ENCODE peak calls at places on chromosomes 4 and X, in six cellular contexts. F is GM12878, R is HCT116, A is HepG2, D is upper lobe of left lung, C is K562. W is an unnamed sample.

GRCh38 chrX:153739754-153740486 is 15.3 kb downstream of the ABCD1 start:
- ATAC-seq in C (no peak), A (no peak), F (no peak), D (no peak), R (no peak), W (no peak)

GRCh38 chrX:136850441-136851175 is 29.9 kb downstream of the RBMX start:
- ATAC-seq in A (peak), R (no peak), F (no peak), C (no peak), D (no peak), W (peak)

GRCh38 chr4:118743867-118744266 is 58.7 kb downstream of the METTL14 start:
- ATAC-seq in R (no peak), D (no peak), C (no peak), A (no peak), F (no peak), W (no peak)

GRCh38 chrX:118025193-118025592 is 91.4 kb downstream of the KLHL13 start:
- ATAC-seq in F (no peak), R (no peak), A (no peak), C (peak), D (no peak), W (no peak)

GRCh38 chr4:11483076-11483475 is 54.4 kb upstream of the HS3ST1 start:
- ATAC-seq in R (no peak), D (no peak), C (no peak), F (no peak), A (no peak), W (no peak)

GRCh38 chrX:46408553-46409407 is 136.4 kb downstream of the ZNF674 start:
- ATAC-seq in R (peak), D (peak), F (peak), A (no peak), C (peak), W (no peak)

GRCh38 chr4:40238700-40239548 is 42.1 kb downstream of the RHOH start:
- ATAC-seq in D (peak), F (peak), C (peak), R (peak), A (no peak), W (no peak)

GRCh38 chr4:99208719-99209075 is 10.3 kb downstream of the ADH6 start:
- ATAC-seq in D (no peak), A (no peak), C (no peak), R (no peak), F (no peak), W (no peak)

GRCh38 chrX:151680805-151681204 is 14.5 kb upstream of the PRRG3 start:
- ATAC-seq in D (peak), R (peak), F (peak), C (peak), A (peak), W (no peak)

GRCh38 chr4:87527446-87528240 is 1.5 kb downstream of the SPARCL1 start:
- ATAC-seq in C (no peak), R (no peak), F (no peak), A (no peak), D (no peak), W (no peak)
- TF ChIP-seq POLR2AphosphoS5 in C (no peak), R (no peak), F (no peak), A (no peak), D (no peak), W (peak)

DNA sequence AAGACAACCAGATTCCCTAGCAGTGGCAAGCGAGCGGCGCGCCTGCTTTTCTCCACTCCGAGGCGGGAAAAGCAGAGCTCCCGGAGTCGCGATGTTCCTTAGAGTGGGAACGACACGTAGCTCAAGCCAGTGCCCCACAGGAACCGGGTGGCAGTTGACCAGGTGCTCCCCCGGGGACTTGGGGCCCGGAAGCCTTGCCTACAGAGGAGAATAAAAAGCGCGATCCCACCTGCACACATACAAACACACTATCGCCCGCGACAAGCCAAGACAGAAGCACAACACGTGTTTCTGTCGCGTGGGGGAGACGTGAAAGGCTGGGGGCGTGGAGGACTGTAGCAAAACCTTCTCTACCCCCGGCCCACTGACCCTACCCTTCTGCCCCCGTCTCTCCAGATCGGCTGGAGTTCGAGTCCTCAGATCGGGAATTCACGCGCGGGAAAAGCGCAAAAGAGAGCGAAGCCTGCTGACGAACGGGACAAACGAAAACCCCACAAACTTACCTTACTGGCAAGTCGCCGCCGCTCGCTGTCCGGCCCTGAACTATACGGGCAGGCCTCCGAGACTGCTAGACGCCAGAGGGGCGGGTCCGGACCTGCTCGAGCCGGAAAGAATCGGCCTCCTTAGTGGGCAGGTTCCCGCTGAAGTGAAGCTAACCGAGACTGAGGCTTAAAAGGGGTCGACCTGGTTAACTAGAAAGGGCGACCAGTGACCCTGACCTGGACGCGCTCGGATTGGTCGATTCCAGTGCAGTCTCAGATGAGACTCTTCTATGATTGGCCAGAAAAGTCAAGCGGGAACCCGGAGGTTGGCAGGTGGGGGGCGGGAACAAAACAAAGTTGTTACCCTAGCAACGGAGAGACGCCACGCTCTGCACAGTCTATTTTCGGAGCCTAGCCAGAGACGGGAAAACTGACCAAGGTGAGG is at the start of the genes DNAAF6 and NUP62CL:
- ATAC-seq in R (peak), C (peak), A (peak), D (peak), F (peak), W (peak)
- TF ChIP-seq POLR2A in R (no peak), C (peak), A (peak), D (no peak), F (peak), W (no peak)

DNA sequence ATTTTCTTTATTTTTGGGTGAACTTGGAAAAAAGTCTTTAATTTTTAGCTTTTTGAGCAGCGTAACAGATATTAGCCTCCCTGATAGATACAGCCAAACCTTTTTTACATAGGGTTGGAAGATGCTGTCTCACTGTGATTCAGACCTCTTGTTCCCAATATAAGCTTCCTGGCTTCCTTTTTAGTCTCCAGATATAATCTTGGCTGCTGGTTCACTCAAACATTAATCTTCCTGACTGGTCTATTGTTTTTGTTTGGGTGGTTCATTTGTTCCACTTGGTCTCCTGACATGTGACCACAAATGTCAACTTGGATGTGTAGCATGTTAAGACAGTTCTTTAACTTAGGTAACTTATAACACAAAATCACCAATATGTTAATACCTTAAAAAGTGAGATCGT is 23.0 kb downstream of the RPA4 start:
- ATAC-seq in A (no peak), R (no peak), D (no peak), C (no peak), F (no peak), W (no peak)
- TF ChIP-seq POLR2AphosphoS5 in A (no peak), R (no peak), D (no peak), C (no peak), F (no peak), W (no peak)

GRCh38 chrX:52359614-52360232 is 9.1 kb upstream of the XAGE2 start:
- ATAC-seq in R (no peak), C (peak), A (no peak), D (peak), F (no peak), W (no peak)
- TF ChIP-seq POLR2A in R (no peak), C (no peak), A (no peak), D (no peak), F (no peak), W (no peak)

GRCh38 chrX:2708601-2709200 is 17.6 kb downstream of the CD99 start:
- ATAC-seq in F (peak), D (peak), R (no peak), A (no peak), C (no peak), W (no peak)
- TF ChIP-seq POLR2AphosphoS5 in F (no peak), D (no peak), R (no peak), A (no peak), C (no peak), W (no peak)

DNA sequence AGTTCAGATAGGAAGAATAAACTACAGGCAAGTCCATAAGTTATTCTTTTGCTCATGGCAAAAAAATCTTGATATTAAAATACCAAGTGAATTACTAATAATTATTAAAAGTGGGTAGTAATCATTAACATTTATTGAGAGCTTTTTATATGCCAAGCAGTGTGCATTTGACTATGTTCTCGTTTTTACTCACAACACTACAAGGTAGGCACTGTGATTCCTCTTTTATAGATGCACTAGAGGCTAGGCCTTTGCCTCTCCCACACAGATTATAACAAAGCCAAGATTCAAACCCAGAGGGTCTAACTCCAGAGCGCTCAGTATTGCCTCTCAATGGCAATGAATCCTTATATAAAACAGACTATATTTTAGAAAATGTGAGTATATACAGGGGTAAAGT is 254.2 kb downstream of the NAF1 start:
- ATAC-seq in D (no peak), F (no peak), R (no peak), C (no peak), A (no peak), W (no peak)
- TF ChIP-seq POLR2A in D (no peak), F (no peak), R (no peak), C (no peak), A (no peak), W (no peak)

DNA sequence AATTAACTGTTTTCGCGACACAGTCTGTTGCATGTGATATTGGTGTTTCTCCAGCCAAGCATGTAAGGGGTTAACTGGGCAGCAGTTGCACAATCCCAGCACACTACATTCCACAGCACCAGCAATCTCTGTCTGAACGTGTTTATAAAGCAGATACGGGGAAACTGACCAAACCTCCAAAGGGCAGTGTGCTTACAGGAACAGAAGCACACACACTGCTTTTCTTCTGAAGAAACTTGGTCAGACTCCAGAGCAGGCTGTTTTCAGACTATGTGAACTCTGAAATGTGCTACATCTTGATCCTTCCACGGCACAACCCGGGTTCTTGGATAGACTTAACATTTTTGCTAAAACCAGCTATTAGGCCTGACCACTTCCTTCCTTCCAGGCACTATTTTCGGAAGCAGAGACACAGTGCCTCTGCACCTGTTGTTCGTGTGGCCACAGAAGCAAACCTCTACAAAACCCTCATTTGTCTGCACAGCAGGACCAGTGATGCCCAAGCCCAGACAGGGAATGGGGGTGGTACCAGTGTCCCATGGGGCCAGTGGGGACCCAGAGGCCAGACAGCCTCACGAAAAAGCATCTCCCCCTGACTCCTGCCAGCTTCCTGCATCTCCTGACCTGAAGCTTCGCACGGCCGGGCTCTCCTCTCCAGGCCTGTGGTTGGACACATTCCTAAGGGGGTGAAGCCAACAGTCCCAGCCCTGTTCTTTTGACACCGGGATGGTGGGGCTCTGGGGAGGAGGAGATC is 90.1 kb downstream of the IRF2 start:
- ATAC-seq in F (peak), D (peak), C (no peak), A (peak), R (peak), W (peak)
- TF ChIP-seq POLR2AphosphoS5 in F (peak), D (peak), C (no peak), A (peak), R (no peak), W (peak)

GRCh38 chrX:1249101-1249887 is 19.3 kb upstream of the CSF2RA start:
- ATAC-seq in C (no peak), R (peak), A (peak), F (peak), D (peak), W (peak)
- TF ChIP-seq POLR2A in C (no peak), R (no peak), A (no peak), F (no peak), D (no peak), W (no peak)

GRCh38 chr4:80295331-80295730 is 28.9 kb downstream of the FGF5 start:
- ATAC-seq in D (no peak), R (no peak), A (no peak), C (no peak), F (no peak), W (no peak)

GRCh38 chr4:80295841-80296240 is 29.4 kb downstream of the FGF5 start:
- ATAC-seq in F (no peak), A (no peak), C (no peak), R (no peak), D (no peak), W (no peak)

GRCh38 chr4:80294206-80294605 is 27.7 kb downstream of the FGF5 start:
- ATAC-seq in R (no peak), C (no peak), D (no peak), F (no peak), A (no peak), W (no peak)
- TF ChIP-seq POLR2AphosphoS5 in R (no peak), C (no peak), D (no peak), F (no peak), A (no peak), W (no peak)

GRCh38 chr4:25376754-25377571 is at the start of gene ANAPC4:
- ATAC-seq in R (peak), D (peak), A (peak), F (peak), C (peak), W (peak)
- TF ChIP-seq POLR2A in R (peak), D (peak), A (peak), F (peak), C (peak), W (peak)

W was measured in gastroesophageal sphincter.